ENCODE peak calls at places on chromosomes 6 and 20, in six cellular contexts. One of them, this sample, is unnamed.

GRCh38 chr6:42141603-42142117 is 760 bp downstream of the C6orf132 start:
- DNase-seq in stomach: peak; percentile 46
- DNase-seq in PC-3: no peak
- DNase-seq in sigmoid colon: no peak
- DNase-seq in Peyer's patch: no peak
- DNase-seq in cardiac muscle cell: no peak
- DNase-seq in this sample: no peak

GRCh38 chr20:58719258-58719657 is 26.7 kb downstream of the NPEPL1 start:
- DNase-seq in stomach: peak; percentile 17
- DNase-seq in PC-3: no peak
- DNase-seq in sigmoid colon: peak; percentile 62
- DNase-seq in Peyer's patch: no peak
- DNase-seq in cardiac muscle cell: no peak
- DNase-seq in this sample: peak; percentile 31

GRCh38 chr20:63686492-63687321 is 9.7 kb upstream of the TNFRSF6B start:
- DNase-seq in stomach: peak; percentile 70
- DNase-seq in PC-3: peak; percentile 38
- DNase-seq in sigmoid colon: peak; percentile 88
- DNase-seq in Peyer's patch: peak; percentile 73
- DNase-seq in cardiac muscle cell: peak; percentile 49
- DNase-seq in this sample: peak; percentile 89

GRCh38 chr20:17825949-17826843 is 126.4 kb downstream of the BANF2 start:
- DNase-seq in stomach: no peak
- DNase-seq in PC-3: peak; percentile 49
- DNase-seq in sigmoid colon: peak; percentile 4
- DNase-seq in Peyer's patch: no peak
- DNase-seq in cardiac muscle cell: no peak
- DNase-seq in this sample: no peak

GRCh38 chr6:85418059-85418458 is 31.8 kb upstream of the NT5E start:
- DNase-seq in stomach: no peak
- DNase-seq in PC-3: peak; percentile 37
- DNase-seq in sigmoid colon: no peak
- DNase-seq in Peyer's patch: no peak
- DNase-seq in cardiac muscle cell: no peak
- DNase-seq in this sample: no peak

GRCh38 chr6:88358846-88359245 is 192.7 kb upstream of the CNR1 start:
- DNase-seq in stomach: no peak
- DNase-seq in PC-3: no peak
- DNase-seq in sigmoid colon: no peak
- DNase-seq in Peyer's patch: no peak
- DNase-seq in cardiac muscle cell: no peak
- DNase-seq in this sample: no peak

GRCh38 chr6:14828146-14828705 is 417.6 kb upstream of the JARID2 start:
- DNase-seq in stomach: no peak
- DNase-seq in PC-3: no peak
- DNase-seq in sigmoid colon: no peak
- DNase-seq in Peyer's patch: no peak
- DNase-seq in cardiac muscle cell: no peak
- DNase-seq in this sample: no peak

GRCh38 chr6:13741358-13741757 is 29.7 kb upstream of the RANBP9 start:
- DNase-seq in stomach: no peak
- DNase-seq in PC-3: no peak
- DNase-seq in sigmoid colon: no peak
- DNase-seq in Peyer's patch: no peak
- DNase-seq in cardiac muscle cell: no peak
- DNase-seq in this sample: no peak

GRCh38 chr6:26284537-26285142 is 80.4 kb upstream of the BTN3A2 start:
- DNase-seq in stomach: peak; percentile 55
- DNase-seq in PC-3: peak; percentile 66
- DNase-seq in sigmoid colon: peak; percentile 87
- DNase-seq in Peyer's patch: peak; percentile 73
- DNase-seq in cardiac muscle cell: peak; percentile 66
- DNase-seq in this sample: peak; percentile 50

GRCh38 chr6:121614115-121614514 is 178.7 kb downstream of the GJA1 start:
- DNase-seq in stomach: no peak
- DNase-seq in PC-3: no peak
- DNase-seq in sigmoid colon: no peak
- DNase-seq in Peyer's patch: no peak
- DNase-seq in cardiac muscle cell: no peak
- DNase-seq in this sample: no peak

GRCh38 chr6:87921034-87921433 is 126.6 kb upstream of the SPACA1 start:
- DNase-seq in stomach: no peak
- DNase-seq in PC-3: no peak
- DNase-seq in sigmoid colon: no peak
- DNase-seq in Peyer's patch: no peak
- DNase-seq in cardiac muscle cell: no peak
- DNase-seq in this sample: no peak

GRCh38 chr6:36888654-36889481 is 3.1 kb downstream of the C6orf89 start:
- DNase-seq in stomach: no peak
- DNase-seq in PC-3: no peak
- DNase-seq in sigmoid colon: no peak
- DNase-seq in Peyer's patch: no peak
- DNase-seq in cardiac muscle cell: peak; percentile 8
- DNase-seq in this sample: no peak

GRCh38 chr6:130671119-130672104 is 155.8 kb upstream of the SMLR1 start:
- DNase-seq in stomach: no peak
- DNase-seq in PC-3: no peak
- DNase-seq in sigmoid colon: peak; percentile 64
- DNase-seq in Peyer's patch: no peak
- DNase-seq in cardiac muscle cell: no peak
- DNase-seq in this sample: no peak

GRCh38 chr6:6191476-6191875 is 129.0 kb downstream of the F13A1 start:
- DNase-seq in stomach: no peak
- DNase-seq in PC-3: no peak
- DNase-seq in sigmoid colon: no peak
- DNase-seq in Peyer's patch: no peak
- DNase-seq in cardiac muscle cell: peak; percentile 43
- DNase-seq in this sample: no peak

GRCh38 chr20:50455656-50456451 is 54.3 kb upstream of the PTPN1 start:
- DNase-seq in stomach: peak; percentile 71
- DNase-seq in PC-3: no peak
- DNase-seq in sigmoid colon: peak; percentile 76
- DNase-seq in Peyer's patch: no peak
- DNase-seq in cardiac muscle cell: no peak
- DNase-seq in this sample: peak; percentile 81

GRCh38 chr6:118896339-118897136 is 2.6 kb downstream of the ASF1A start:
- DNase-seq in stomach: no peak
- DNase-seq in PC-3: peak; percentile 65
- DNase-seq in sigmoid colon: no peak
- DNase-seq in Peyer's patch: no peak
- DNase-seq in cardiac muscle cell: peak; percentile 24
- DNase-seq in this sample: no peak

GRCh38 chr6:113248532-113248931 is 608.6 kb upstream of the MARCKS start:
- DNase-seq in stomach: no peak
- DNase-seq in PC-3: no peak
- DNase-seq in sigmoid colon: no peak
- DNase-seq in Peyer's patch: no peak
- DNase-seq in cardiac muscle cell: no peak
- DNase-seq in this sample: no peak

GRCh38 chr6:155400022-155400965 is 55.3 kb downstream of the NOX3 start:
- DNase-seq in stomach: no peak
- DNase-seq in PC-3: no peak
- DNase-seq in sigmoid colon: no peak
- DNase-seq in Peyer's patch: no peak
- DNase-seq in cardiac muscle cell: no peak
- DNase-seq in this sample: no peak

GRCh38 chr6:15901141-15902115 is 227.5 kb upstream of the MYLIP start:
- DNase-seq in stomach: no peak
- DNase-seq in PC-3: no peak
- DNase-seq in sigmoid colon: no peak
- DNase-seq in Peyer's patch: no peak
- DNase-seq in cardiac muscle cell: no peak
- DNase-seq in this sample: peak; percentile 30

GRCh38 chr6:150290429-150290828 is 78.4 kb upstream of the IYD start:
- DNase-seq in stomach: no peak
- DNase-seq in PC-3: no peak
- DNase-seq in sigmoid colon: no peak
- DNase-seq in Peyer's patch: no peak
- DNase-seq in cardiac muscle cell: no peak
- DNase-seq in this sample: no peak

GRCh38 chr6:28944412-28945006 is 20.7 kb upstream of the TRIM27 start:
- DNase-seq in stomach: peak; percentile 41
- DNase-seq in PC-3: peak; percentile 89
- DNase-seq in sigmoid colon: peak; percentile 74
- DNase-seq in Peyer's patch: no peak
- DNase-seq in cardiac muscle cell: peak; percentile 68
- DNase-seq in this sample: peak; percentile 73

GRCh38 chr6:129469070-129469662 is 240.8 kb downstream of the ARHGAP18 start:
- DNase-seq in stomach: no peak
- DNase-seq in PC-3: peak; percentile 6
- DNase-seq in sigmoid colon: no peak
- DNase-seq in Peyer's patch: no peak
- DNase-seq in cardiac muscle cell: no peak
- DNase-seq in this sample: no peak
- H3K4me1 ChIP-seq in stomach: no peaks in the 10 kb centered on the region
- H3K4me1 ChIP-seq in PC-3: no peaks in the 10 kb centered on the region
- H3K4me1 ChIP-seq in sigmoid colon: no peaks in the 10 kb centered on the region
- H3K4me1 ChIP-seq in Peyer's patch: no peaks in the 10 kb centered on the region
- H3K4me1 ChIP-seq in cardiac muscle cell: no peaks in the 10 kb centered on the region
- H3K4me1 ChIP-seq in this sample: no peaks in the 10 kb centered on the region

DNA sequence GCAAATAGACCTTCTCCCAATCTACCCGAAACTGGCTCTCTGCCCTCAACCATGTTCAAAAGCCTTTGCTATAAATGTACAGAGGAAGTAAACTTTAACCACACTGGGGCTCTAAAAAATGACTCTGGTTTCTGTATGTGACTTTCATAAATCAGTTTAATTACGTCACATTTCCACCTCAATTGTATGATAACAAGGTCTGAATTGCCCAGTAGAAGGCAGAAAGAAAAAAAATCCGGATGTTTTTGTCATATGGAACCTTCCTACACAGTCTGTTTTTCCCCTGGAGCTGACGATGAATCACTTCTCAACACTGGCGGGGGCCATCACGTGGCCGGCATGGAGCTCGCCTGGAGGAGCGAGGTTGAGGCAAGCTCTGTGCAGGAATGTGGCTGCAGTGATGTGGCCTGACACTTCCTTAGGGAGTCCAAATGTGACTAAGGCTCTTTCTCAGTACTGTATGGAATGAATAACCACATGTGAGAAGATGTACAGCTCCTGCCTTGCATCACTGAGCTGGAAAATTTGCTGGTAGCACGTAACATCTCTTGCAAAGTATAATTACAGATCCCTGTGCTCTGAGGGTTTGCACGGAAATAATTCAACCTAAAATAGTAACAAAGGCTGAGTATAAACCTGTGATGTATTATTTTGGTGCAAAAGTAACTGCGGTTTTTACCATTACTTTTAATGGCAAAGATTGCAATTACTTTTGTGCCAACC is 58.5 kb upstream of the SNX9 start:
- DNase-seq in stomach: peak; percentile 78
- DNase-seq in PC-3: peak; percentile 95
- DNase-seq in sigmoid colon: peak; percentile 95
- DNase-seq in Peyer's patch: peak; percentile 80
- DNase-seq in cardiac muscle cell: peak; percentile 32
- DNase-seq in this sample: peak; percentile 71
- H3K4me3 ChIP-seq in stomach: no peak overlapping the region
- H3K4me3 ChIP-seq in PC-3: peak overlapping the region; percentile 50
- H3K4me3 ChIP-seq in sigmoid colon: no peak overlapping the region
- H3K4me3 ChIP-seq in Peyer's patch: peak overlapping the region; percentile 30
- H3K4me3 ChIP-seq in cardiac muscle cell: no peak overlapping the region
- H3K4me3 ChIP-seq in this sample: no peak overlapping the region

GRCh38 chr20:16802652-16802935 is 54.4 kb downstream of the OTOR start:
- DNase-seq in stomach: no peak
- DNase-seq in PC-3: no peak
- DNase-seq in sigmoid colon: no peak
- DNase-seq in Peyer's patch: no peak
- DNase-seq in cardiac muscle cell: no peak
- DNase-seq in this sample: no peak

GRCh38 chr20:16801919-16802651 is 53.9 kb downstream of the OTOR start:
- DNase-seq in stomach: peak; percentile 68
- DNase-seq in PC-3: peak; percentile 85
- DNase-seq in sigmoid colon: peak; percentile 73
- DNase-seq in Peyer's patch: no peak
- DNase-seq in cardiac muscle cell: peak; percentile 71
- DNase-seq in this sample: peak; percentile 78

GRCh38 chr20:16804793-16805187 is 56.6 kb downstream of the OTOR start:
- DNase-seq in stomach: no peak
- DNase-seq in PC-3: no peak
- DNase-seq in sigmoid colon: no peak
- DNase-seq in Peyer's patch: no peak
- DNase-seq in cardiac muscle cell: peak; percentile 5
- DNase-seq in this sample: no peak

GRCh38 chr20:16806061-16806460 is 57.9 kb downstream of the OTOR start:
- DNase-seq in stomach: no peak
- DNase-seq in PC-3: no peak
- DNase-seq in sigmoid colon: no peak
- DNase-seq in Peyer's patch: no peak
- DNase-seq in cardiac muscle cell: peak; percentile 24
- DNase-seq in this sample: no peak

GRCh38 chr20:16803965-16804792 is 56.0 kb downstream of the OTOR start:
- DNase-seq in stomach: peak; percentile 54
- DNase-seq in PC-3: peak; percentile 77
- DNase-seq in sigmoid colon: peak; percentile 65
- DNase-seq in Peyer's patch: peak; percentile 54
- DNase-seq in cardiac muscle cell: peak; percentile 71
- DNase-seq in this sample: peak; percentile 78
- H3K27me3 ChIP-seq in stomach: peaks cover 15% of the 10 kb centered on the region
- H3K27me3 ChIP-seq in PC-3: peaks cover 79% of the 10 kb centered on the region
- H3K27me3 ChIP-seq in sigmoid colon: no peaks in the 10 kb centered on the region
- H3K27me3 ChIP-seq in Peyer's patch: no peaks in the 10 kb centered on the region
- H3K27me3 ChIP-seq in cardiac muscle cell: no peaks in the 10 kb centered on the region
- H3K27me3 ChIP-seq in this sample: peaks cover 2% of the 10 kb centered on the region

GRCh38 chr20:49170714-49171113 is 17.4 kb downstream of the STAU1 start:
- DNase-seq in stomach: no peak
- DNase-seq in PC-3: no peak
- DNase-seq in sigmoid colon: no peak
- DNase-seq in Peyer's patch: no peak
- DNase-seq in cardiac muscle cell: no peak
- DNase-seq in this sample: no peak

GRCh38 chr20:49174183-49174582 is 14.0 kb downstream of the STAU1 start:
- DNase-seq in stomach: no peak
- DNase-seq in PC-3: no peak
- DNase-seq in sigmoid colon: no peak
- DNase-seq in Peyer's patch: no peak
- DNase-seq in cardiac muscle cell: no peak
- DNase-seq in this sample: no peak

GRCh38 chr20:49172413-49172812 is 15.7 kb downstream of the STAU1 start:
- DNase-seq in stomach: no peak
- DNase-seq in PC-3: no peak
- DNase-seq in sigmoid colon: no peak
- DNase-seq in Peyer's patch: no peak
- DNase-seq in cardiac muscle cell: no peak
- DNase-seq in this sample: no peak

GRCh38 chr20:49169547-49169946 is 18.6 kb downstream of the STAU1 start:
- DNase-seq in stomach: no peak
- DNase-seq in PC-3: no peak
- DNase-seq in sigmoid colon: no peak
- DNase-seq in Peyer's patch: no peak
- DNase-seq in cardiac muscle cell: no peak
- DNase-seq in this sample: no peak

DNA sequence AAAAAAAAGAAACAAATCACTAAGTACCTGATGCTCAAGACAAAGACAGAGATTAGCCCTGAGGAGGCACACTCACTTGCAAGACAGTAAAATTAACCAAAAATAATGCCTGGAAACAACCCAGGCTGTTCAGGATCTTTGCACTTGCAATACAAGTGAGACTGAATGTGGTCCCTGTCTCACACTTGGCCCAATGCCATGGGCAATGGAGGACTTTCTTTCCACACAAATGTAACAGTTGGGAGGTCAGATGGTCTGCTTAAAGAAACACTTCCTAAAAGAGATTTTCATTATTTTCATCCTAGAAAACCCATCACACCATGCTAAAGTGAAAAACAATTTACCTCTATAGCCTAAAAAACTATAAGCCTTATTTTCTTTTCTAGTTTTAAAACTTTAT is 16.2 kb downstream of the STAU1 start:
- DNase-seq in stomach: no peak
- DNase-seq in PC-3: no peak
- DNase-seq in sigmoid colon: peak; percentile 74
- DNase-seq in Peyer's patch: no peak
- DNase-seq in cardiac muscle cell: no peak
- DNase-seq in this sample: no peak
- H3K4me1 ChIP-seq in stomach: peaks cover 12% of the 10 kb centered on the region
- H3K4me1 ChIP-seq in PC-3: no peaks in the 10 kb centered on the region
- H3K4me1 ChIP-seq in sigmoid colon: peaks cover 39% of the 10 kb centered on the region
- H3K4me1 ChIP-seq in Peyer's patch: peaks cover 12% of the 10 kb centered on the region
- H3K4me1 ChIP-seq in cardiac muscle cell: peaks cover 12% of the 10 kb centered on the region
- H3K4me1 ChIP-seq in this sample: no peaks in the 10 kb centered on the region